ENCODE peak calls at places on chromosome 9, in eight cellular contexts. H is tibial nerve, D is right lobe of liver, B is adrenal gland, Z is uterus, I is IMR-90, Q is spleen, A is heart left ventricle. U is an unnamed sample.

GRCh38 chr9:122085260-122085659 is 7.8 kb downstream of the TTLL11 start:
- DNase-seq in I (no peak), D (no peak), Q (no peak), H (no peak), Z (no peak), B (no peak), A (no peak), U (no peak)

GRCh38 chr9:31807574-31808256 is 576.7 kb upstream of the ACO1 start:
- DNase-seq in I (no peak), Z (no peak), D (no peak), H (no peak), A (no peak), B (no peak), Q (peak), U (no peak)

GRCh38 chr9:121321039-121321503 is 49.0 kb downstream of the STOM start:
- DNase-seq in A (peak), Q (no peak), I (no peak), D (no peak), B (no peak), Z (peak), H (no peak), U (no peak)

GRCh38 chr9:16202913-16203734 is 650.3 kb downstream of the CCDC171 start:
- DNase-seq in D (no peak), B (no peak), H (no peak), I (peak), A (no peak), Z (no peak), Q (no peak), U (peak)

GRCh38 chr9:112487799-112488345 is 1.2 kb downstream of the KIAA1958 start:
- DNase-seq in A (no peak), Z (no peak), B (no peak), H (no peak), Q (no peak), I (no peak), D (no peak), U (no peak)

GRCh38 chr9:134700636-134701350 is 59.2 kb downstream of the COL5A1 start:
- DNase-seq in Q (no peak), H (no peak), Z (no peak), A (no peak), I (no peak), B (no peak), D (no peak), U (no peak)

GRCh38 chr9:87713278-87713989 is 12.5 kb upstream of the CTSL start:
- DNase-seq in D (peak), A (peak), Q (no peak), B (peak), Z (peak), H (peak), I (peak), U (peak)

GRCh38 chr9:37197158-37198033 is 77.0 kb downstream of the ZCCHC7 start:
- DNase-seq in Q (no peak), D (no peak), B (no peak), I (peak), Z (no peak), H (no peak), A (no peak), U (no peak)

GRCh38 chr9:91896513-91897121 is 53.4 kb downstream of the ROR2 start:
- DNase-seq in I (peak), B (peak), Z (peak), A (peak), H (no peak), Q (peak), D (no peak), U (no peak)

GRCh38 chr9:2928386-2928785 is 84.5 kb upstream of the PUM3 start:
- DNase-seq in H (no peak), B (no peak), D (no peak), Z (no peak), A (no peak), Q (no peak), I (no peak), U (no peak)

GRCh38 chr9:128101690-128102089 is 25.8 kb downstream of the PTGES2 start:
- DNase-seq in B (no peak), I (no peak), A (peak), D (peak), H (no peak), Q (peak), Z (no peak), U (no peak)

GRCh38 chr9:132161743-132162187 is at the start of gene NTNG2:
- DNase-seq in A (no peak), Q (no peak), B (no peak), I (no peak), Z (no peak), H (no peak), D (no peak), U (no peak)
- TF ChIP-seq POLR2A in A (no peak), Q (no peak), B (no peak), I (no peak), Z (no peak), H (no peak), D (no peak), U (no peak)

GRCh38 chr9:76894198-76894597 is 11.7 kb downstream of the PRUNE2 start:
- DNase-seq in B (no peak), Z (no peak), Q (no peak), D (no peak), I (no peak), H (no peak), A (no peak), U (no peak)

GRCh38 chr9:76897804-76898525 is 7.9 kb downstream of the PRUNE2 start:
- DNase-seq in D (no peak), A (no peak), H (no peak), I (no peak), Q (no peak), Z (no peak), B (no peak), U (no peak)

GRCh38 chr9:76893395-76893932 is 12.4 kb downstream of the PRUNE2 start:
- DNase-seq in H (no peak), Q (no peak), Z (no peak), A (no peak), D (no peak), I (no peak), B (no peak), U (no peak)

GRCh38 chr9:76896035-76896434 is 9.9 kb downstream of the PRUNE2 start:
- DNase-seq in I (no peak), B (no peak), D (no peak), Q (no peak), H (no peak), A (no peak), Z (no peak), U (no peak)

DNA sequence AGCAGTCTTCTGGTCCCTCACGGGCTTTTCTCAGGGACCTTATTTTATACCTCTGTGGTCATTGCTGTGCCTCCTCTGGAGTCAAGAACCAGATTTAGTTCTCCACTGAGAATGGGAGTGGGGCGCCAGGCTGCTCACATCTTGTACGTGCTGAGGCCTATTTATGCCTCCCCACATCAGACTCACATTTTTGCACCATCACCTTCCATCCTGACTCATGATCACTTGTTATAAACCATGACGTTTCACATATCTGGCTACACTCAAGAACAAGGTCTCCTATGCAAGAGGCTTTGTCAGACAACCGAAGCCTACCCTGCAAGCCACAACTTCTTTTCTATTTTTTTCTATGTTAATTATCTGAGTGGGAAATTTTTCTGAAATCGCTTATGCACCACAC is 10.7 kb downstream of the PRUNE2 start:
- DNase-seq in D (no peak), Q (no peak), I (peak), B (no peak), Z (peak), H (no peak), A (no peak), U (no peak)
- TF ChIP-seq POLR2A in D (no peak), Q (no peak), I (no peak), B (no peak), Z (no peak), H (no peak), A (no peak), U (no peak)

DNA sequence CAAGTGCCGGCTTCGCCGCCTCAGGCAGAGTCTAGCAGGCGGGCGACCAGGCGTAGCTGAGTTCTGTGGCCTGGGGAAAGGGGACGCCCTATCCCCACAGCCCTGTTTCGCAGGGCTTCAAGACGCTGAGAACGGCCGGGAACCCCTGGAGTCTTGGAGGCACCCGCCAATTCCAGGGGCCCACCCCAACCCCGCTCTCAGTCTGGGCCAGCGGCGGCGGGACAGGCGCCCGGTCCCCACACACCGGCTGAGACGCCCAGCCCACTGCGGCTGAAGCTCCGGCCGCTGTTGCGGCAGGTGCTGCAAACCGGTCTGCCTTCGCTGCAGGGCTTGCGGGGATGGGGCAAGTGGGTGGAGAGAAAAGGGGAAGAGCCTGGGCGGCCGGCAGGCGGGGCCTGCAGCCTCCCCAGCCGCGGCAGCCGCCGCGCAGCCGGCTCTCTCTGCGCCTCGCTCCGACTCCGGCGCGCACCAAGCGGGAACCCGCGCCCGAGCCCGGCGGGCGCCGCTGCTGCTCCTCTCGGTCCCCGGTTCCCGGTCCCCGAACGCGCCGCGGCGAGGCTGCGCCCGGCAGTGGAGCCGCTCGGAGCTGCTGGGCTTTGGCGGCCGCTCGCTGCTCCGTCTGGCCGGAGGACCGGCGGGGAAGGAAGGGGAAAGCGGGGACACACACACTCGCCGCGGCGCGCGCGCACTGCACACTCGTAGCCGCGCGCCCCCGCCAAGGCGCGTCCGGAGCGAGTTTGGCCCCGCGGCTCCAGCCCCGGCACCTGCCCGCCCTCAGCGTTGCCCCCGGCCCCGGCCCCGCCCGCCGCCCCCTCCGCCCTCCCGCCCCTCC is at the start of gene PIP5K1B:
- DNase-seq in Q (peak), Z (peak), H (no peak), B (peak), I (peak), D (peak), A (peak), U (no peak)
- TF ChIP-seq POLR2A in Q (no peak), Z (no peak), H (no peak), B (peak), I (no peak), D (no peak), A (peak), U (no peak)

GRCh38 chr9:107548298-107549142 is 59.0 kb upstream of the KLF4 start:
- DNase-seq in B (peak), I (peak), Z (peak), Q (no peak), A (peak), H (no peak), D (peak), U (peak)
- TF ChIP-seq POLR2A in B (no peak), I (no peak), Z (no peak), Q (no peak), A (no peak), H (no peak), D (no peak), U (no peak)

GRCh38 chr9:5113994-5114748 is 71.3 kb downstream of the INSL6 start:
- DNase-seq in I (no peak), H (no peak), D (no peak), Q (peak), B (no peak), A (no peak), Z (no peak), U (no peak)
- TF ChIP-seq POLR2A in I (no peak), H (no peak), D (no peak), Q (no peak), B (no peak), A (no peak), Z (no peak), U (no peak)

GRCh38 chr9:89664896-89665329 is 60.1 kb downstream of the GADD45G start:
- DNase-seq in H (no peak), D (no peak), A (no peak), Q (no peak), B (no peak), I (no peak), Z (no peak), U (no peak)
- TF ChIP-seq POLR2A in H (no peak), D (no peak), A (no peak), Q (no peak), B (no peak), I (no peak), Z (no peak), U (no peak)

GRCh38 chr9:21692390-21692789 is 110.0 kb upstream of the MTAP start:
- DNase-seq in A (no peak), D (no peak), Q (no peak), H (no peak), I (no peak), B (no peak), Z (no peak), U (no peak)

GRCh38 chr9:21695443-21695842 is 107.0 kb upstream of the MTAP start:
- DNase-seq in H (no peak), A (no peak), Z (no peak), B (no peak), I (no peak), Q (no peak), D (no peak), U (no peak)

GRCh38 chr9:21694424-21694823 is 108.0 kb upstream of the MTAP start:
- DNase-seq in Q (no peak), I (no peak), A (no peak), B (no peak), Z (no peak), H (no peak), D (no peak), U (no peak)

GRCh38 chr9:21695874-21696341 is 106.5 kb upstream of the MTAP start:
- DNase-seq in D (no peak), H (no peak), I (no peak), Z (no peak), B (no peak), A (no peak), Q (peak), U (no peak)

DNA sequence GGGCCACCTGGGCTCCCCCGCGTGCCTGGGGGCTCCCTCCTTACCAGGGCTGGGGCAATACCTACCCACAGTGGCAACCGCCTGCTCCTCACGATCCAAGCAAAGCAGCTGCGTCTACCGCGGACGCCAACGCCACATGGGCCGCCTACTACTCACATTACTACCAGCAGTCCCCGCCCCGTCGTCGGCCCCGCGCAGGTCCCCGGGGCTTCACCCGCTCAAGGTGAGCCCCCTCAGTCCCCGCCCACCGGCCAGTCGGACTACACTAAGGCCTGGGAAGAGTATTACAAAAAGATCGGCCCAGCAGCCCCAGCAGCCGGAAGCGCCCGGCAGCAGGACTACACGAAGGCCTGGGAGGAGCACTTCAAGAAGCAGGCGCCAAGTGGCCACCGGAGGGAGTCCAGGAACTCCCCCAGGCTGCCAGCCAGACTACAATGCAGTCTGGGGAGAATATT is 106.0 kb upstream of the MTAP start:
- DNase-seq in D (no peak), I (no peak), B (no peak), Z (no peak), A (no peak), Q (no peak), H (no peak), U (no peak)
- TF ChIP-seq POLR2A in D (no peak), I (no peak), B (no peak), Z (no peak), A (no peak), Q (no peak), H (no peak), U (no peak)

GRCh38 chr9:124342946-124343485 is 72.2 kb downstream of the PSMB7 start:
- DNase-seq in I (peak), A (peak), Z (peak), H (peak), B (peak), Q (peak), D (peak), U (peak)

GRCh38 chr9:124344291-124345050 is 70.8 kb downstream of the PSMB7 start:
- DNase-seq in A (peak), I (no peak), B (no peak), Q (peak), D (peak), H (no peak), Z (no peak), U (no peak)

GRCh38 chr9:124341455-124342170 is 73.6 kb downstream of the PSMB7 start:
- DNase-seq in D (peak), A (no peak), H (no peak), Q (peak), Z (no peak), I (no peak), B (no peak), U (no peak)

GRCh38 chr9:124343533-124344290 is 71.5 kb downstream of the PSMB7 start:
- DNase-seq in I (no peak), Q (peak), A (peak), H (no peak), B (no peak), D (peak), Z (no peak), U (no peak)

DNA sequence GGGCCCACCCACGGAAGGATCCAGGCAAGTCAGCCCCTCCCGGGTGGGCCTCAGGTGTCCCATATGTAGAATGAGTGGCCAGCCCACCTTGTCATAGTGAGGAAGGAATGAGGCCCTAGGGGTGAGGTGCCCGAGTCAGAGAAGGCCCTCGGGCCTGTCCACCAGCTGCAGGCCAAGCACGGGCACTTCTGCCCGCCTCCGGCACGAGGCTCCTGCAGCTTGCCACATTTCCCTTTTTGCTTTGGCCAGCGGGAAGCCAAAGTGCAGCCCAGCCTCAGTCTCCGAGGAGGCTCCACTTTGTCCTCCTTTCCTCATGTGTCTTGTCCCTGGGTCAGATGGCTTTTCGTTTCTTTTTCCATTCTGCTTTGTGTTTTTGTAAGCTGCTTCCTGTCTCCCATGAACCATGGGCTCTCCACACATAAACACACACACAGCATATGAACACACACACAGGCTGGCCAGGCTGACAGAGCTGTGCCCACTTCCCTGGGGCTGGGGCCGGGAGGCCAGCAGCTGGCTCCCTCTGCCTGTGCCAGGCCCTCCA is 72.8 kb downstream of the PSMB7 start:
- DNase-seq in H (no peak), Z (no peak), B (no peak), I (peak), D (peak), A (no peak), Q (peak), U (no peak)
- TF ChIP-seq POLR2A in H (no peak), Z (no peak), B (no peak), I (no peak), D (no peak), A (no peak), Q (no peak), U (no peak)

U was measured in H54.